ENCODE peak calls at places on chromosomes 12 and 14, in seven cellular contexts. K, R, A, G, E, S and J are unnamed samples.

GRCh38 chr12:108060054-108060453 is 69.0 kb upstream of the WSCD2 start:
- DNase-seq in K (no peak), R (no peak), A (no peak), G (no peak), E (no peak), S (no peak), J (no peak)

GRCh38 chr14:57712698-57713097 is 153.2 kb downstream of the SLC35F4 start:
- DNase-seq in K (no peak), R (no peak), A (no peak), G (no peak), E (no peak), S (no peak), J (no peak)

GRCh38 chr12:80596509-80596908 is 110.9 kb upstream of the MYF6 start:
- DNase-seq in K (no peak), R (no peak), A (no peak), G (no peak), E (no peak), S (no peak), J (no peak)

GRCh38 chr12:81800298-81801148 is 41.4 kb upstream of the PPFIA2 start:
- DNase-seq in K (no peak), R (no peak), A (no peak), G (no peak), E (no peak), S (no peak), J (no peak)

GRCh38 chr14:83777516-83777915 is 1752.4 kb upstream of the FLRT2 start:
- DNase-seq in K (peak), R (no peak), A (no peak), G (no peak), E (no peak), S (no peak), J (no peak)

GRCh38 chr12:57090456-57090855 is 1.5 kb downstream of the NAB2 start:
- DNase-seq in K (no peak), R (no peak), A (no peak), G (peak), E (peak), S (no peak), J (no peak)

GRCh38 chr12:3944620-3945019 is 71.4 kb upstream of the PARP11 start:
- DNase-seq in K (no peak), R (no peak), A (no peak), G (no peak), E (no peak), S (no peak), J (no peak)

GRCh38 chr14:51545396-51545795 is 106.3 kb upstream of the FRMD6 start:
- DNase-seq in K (no peak), R (no peak), A (no peak), G (no peak), E (no peak), S (no peak), J (no peak)

GRCh38 chr12:132402831-132403416 is 73.5 kb upstream of the GALNT9 start:
- DNase-seq in K (no peak), R (no peak), A (no peak), G (no peak), E (no peak), S (no peak), J (no peak)

GRCh38 chr12:97301576-97301975 is 161.0 kb upstream of the RMST start:
- DNase-seq in K (no peak), R (no peak), A (no peak), G (no peak), E (no peak), S (no peak), J (no peak)

GRCh38 chr14:105223770-105224544 is 24.4 kb upstream of the BTBD6 start:
- DNase-seq in K (no peak), R (no peak), A (no peak), G (no peak), E (no peak), S (no peak), J (no peak)

GRCh38 chr12:113133036-113133435 is 2.5 kb downstream of the RASAL1 start:
- DNase-seq in K (no peak), R (no peak), A (no peak), G (no peak), E (peak), S (no peak), J (no peak)

GRCh38 chr12:113136990-113137511 is 1.5 kb upstream of the RASAL1 start:
- DNase-seq in K (no peak), R (no peak), A (no peak), G (no peak), E (no peak), S (no peak), J (no peak)

GRCh38 chr12:113136128-113136989 is 798 bp upstream of the RASAL1 start:
- DNase-seq in K (no peak), R (peak), A (peak), G (peak), E (peak), S (no peak), J (no peak)

GRCh38 chr12:113134521-113134951 is 1.0 kb downstream of the RASAL1 start:
- DNase-seq in K (no peak), R (no peak), A (no peak), G (no peak), E (no peak), S (no peak), J (no peak)

DNA sequence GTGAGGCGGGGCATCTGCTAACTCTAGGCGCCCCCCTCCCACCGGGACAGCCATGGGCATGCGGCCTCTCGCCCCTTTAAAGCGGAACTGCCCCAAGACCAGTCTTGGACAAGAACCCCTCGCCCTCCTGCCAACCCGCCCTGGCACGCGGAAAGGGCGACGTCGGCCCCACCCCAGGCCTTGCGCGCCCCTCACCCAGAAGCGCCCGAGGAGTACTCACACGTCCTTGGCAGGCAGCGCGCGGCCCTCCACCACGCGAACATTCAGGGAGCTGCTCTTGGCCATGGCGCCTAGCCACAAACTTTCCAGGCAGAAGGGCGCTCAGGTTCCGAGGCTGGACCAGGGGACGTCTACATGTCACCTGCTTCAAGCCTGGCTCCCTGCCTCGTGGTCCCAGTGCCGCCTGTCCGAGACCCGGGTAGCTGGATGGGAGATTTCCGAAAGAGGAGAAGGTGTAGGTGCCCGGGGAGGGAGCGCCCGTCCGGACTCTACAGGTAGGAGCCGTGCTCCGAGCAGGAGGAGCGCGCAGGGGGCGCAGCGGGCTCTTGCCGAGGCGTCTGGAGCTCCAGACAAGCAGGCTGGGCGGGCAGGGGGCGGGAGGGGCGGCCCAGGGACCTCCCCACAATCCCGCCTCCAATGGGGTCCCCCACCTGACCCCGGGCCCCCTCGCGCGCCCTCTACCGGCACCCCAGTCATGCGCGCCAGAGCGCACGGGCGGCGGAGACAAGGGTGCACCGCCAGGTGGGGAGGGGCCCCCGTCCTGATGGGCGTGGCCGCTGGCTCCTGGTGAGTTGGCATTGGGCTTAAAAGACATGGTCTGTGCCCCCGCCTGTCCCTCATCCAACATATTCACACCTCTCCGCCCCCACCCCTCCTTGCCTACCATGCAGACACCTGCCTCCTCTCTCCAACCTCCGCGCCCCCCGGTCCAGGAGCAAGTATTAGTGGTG is at the start of gene RASAL1:
- DNase-seq in K (no peak), R (peak), A (peak), G (peak), E (peak), S (peak), J (no peak)
- TF ChIP-seq RFX5 in K (no peak), R (no peak), A (no peak), G (no peak), E (no peak), S (no peak), J (no peak)

GRCh38 chr14:44897844-44898151 is 63.9 kb downstream of the KLHL28 start:
- DNase-seq in K (peak), R (no peak), A (no peak), G (no peak), E (no peak), S (no peak), J (no peak)
- TF ChIP-seq RFX5 in K (no peak), R (no peak), A (no peak), G (no peak), E (no peak), S (no peak), J (no peak)

DNA sequence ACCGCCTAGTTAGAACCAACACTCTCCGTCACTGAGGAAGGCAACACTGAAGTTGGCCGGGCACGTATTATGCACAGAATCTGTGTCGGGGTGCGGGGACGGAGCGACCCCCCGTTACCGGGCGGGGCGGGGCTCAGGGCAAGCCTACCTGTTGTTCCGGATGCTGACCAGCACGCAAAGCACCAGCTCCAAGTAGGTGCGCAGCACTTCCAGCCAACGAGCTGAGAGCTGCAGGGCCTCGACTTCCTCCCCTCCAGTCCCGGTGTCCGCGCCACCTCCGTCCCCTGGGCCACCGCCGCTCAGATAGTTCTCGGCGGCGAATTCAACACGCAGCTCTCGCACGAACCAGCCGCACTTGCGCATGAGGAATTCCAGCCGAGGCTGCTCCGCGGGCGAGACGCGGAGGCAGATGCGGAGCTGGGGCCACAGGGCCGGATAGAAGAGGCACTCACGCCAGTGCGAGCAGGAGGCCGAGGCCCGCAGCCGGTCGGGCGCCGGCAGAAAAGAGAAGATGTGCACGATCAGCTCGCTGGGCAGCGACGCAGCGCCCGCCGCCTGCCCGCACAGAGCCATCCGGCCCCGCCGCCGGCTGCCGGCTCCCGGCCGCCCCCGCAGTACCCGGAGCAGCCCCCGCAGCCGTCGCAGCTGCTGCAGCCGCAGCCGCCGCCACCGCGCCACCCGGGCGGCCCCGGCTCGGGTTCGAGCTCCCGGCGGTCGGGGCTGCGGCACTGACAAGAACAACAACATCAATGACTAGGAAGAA is 636 bp downstream of the FBXO33 start:
- DNase-seq in K (peak), R (peak), A (peak), G (peak), E (peak), S (peak), J (no peak)
- TF ChIP-seq RFX5 in K (no peak), R (no peak), A (no peak), G (no peak), E (no peak), S (no peak), J (no peak)

DNA sequence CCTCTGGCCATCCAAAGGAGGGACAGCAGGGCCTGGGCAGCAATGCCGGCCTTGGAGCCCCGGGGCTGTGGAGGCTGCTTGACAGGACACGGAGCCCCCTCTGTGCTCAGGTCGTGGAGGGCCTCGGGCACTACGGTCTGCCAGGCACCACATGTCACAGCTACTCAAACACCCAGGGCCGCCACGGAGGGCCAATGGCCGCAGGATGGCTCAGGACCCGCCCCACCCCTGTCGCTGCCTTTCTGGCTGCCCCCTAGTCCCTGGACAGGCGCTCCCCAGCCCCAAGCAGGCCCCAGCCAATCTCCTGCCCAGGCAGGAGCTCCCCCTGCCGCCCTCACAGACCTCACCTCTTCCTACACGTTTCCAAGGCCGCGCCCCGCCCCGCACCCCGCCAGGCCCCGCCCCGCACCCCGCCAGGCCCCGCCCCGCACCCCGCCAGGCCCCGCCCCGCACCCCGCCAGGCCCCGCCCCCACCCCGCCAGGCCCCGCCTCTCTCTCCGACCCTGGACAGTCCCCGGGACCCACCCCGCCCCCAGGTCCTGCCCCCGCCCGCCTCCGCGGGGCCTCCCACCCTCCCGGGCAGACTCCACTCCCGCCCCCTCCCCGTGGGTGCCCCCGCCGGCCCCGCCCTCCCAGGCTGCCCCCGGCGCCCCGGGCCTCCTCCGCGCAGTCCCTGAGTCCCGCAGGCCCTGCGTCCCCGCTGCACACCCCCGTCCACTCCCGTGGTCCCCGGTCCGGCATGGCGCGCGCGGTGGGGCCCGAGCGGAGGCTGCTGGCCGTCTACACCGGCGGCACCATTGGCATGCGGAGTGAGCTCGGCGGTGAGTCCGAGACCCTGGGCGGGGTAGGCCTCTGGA is at the start of gene ASPG:
- DNase-seq in K (no peak), R (peak), A (peak), G (peak), E (peak), S (no peak), J (no peak)
- TF ChIP-seq RFX5 in K (no peak), R (no peak), A (no peak), G (no peak), E (no peak), S (no peak), J (no peak)

GRCh38 chr12:8642775-8643174 is 19.9 kb downstream of the MFAP5 start:
- DNase-seq in K (no peak), R (no peak), A (no peak), G (no peak), E (no peak), S (no peak), J (no peak)

GRCh38 chr12:8647968-8648367 is 14.7 kb downstream of the MFAP5 start:
- DNase-seq in K (no peak), R (no peak), A (no peak), G (no peak), E (no peak), S (no peak), J (no peak)

GRCh38 chr12:8648598-8649205 is 13.9 kb downstream of the MFAP5 start:
- DNase-seq in K (no peak), R (no peak), A (no peak), G (no peak), E (no peak), S (no peak), J (peak)

GRCh38 chr12:8639936-8640335 is 22.7 kb downstream of the MFAP5 start:
- DNase-seq in K (no peak), R (no peak), A (no peak), G (no peak), E (no peak), S (no peak), J (no peak)

DNA sequence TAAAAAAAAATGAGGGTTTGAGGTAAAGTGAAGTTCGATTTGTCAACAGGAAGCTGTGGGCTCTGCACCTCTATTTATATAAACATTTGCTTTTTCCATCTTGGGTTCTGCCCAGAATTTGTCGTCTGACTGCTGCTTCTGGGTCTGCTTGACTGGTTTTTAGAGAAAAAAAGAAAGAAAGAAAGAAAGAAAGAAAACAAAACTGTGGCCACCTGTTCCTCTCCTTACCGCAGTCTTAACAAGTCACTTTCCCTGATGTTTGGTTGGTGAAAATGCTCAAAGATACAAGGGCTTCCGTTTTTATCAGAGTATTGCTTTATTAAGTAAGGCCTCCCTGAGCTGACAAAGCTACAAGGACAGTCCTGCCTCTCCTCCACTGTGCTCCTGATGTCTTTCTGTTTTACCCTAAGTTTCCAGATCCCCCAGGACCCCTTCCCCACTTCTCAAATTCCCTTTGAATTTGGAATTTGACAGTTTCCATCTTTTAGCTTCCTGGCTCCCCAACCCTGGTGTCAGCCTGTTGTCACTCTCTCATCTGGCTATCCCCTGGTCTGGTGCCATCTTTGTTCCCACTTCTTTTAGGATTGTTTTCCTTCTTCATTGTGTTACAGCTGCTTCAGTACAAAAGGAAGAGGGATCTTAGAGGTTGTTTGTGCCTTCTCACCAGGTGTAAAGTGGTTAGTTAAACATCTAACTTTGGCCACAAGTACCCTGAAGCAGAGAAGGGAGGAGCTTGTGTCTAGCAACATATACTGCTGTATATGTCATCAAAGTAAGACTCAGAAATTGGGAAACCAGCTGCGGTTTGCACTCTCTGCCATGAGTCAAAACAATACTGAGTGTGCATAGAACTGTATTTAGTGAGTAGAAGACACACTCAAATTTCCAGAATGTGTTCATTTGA is 18.0 kb downstream of the MFAP5 start:
- DNase-seq in K (no peak), R (no peak), A (no peak), G (no peak), E (no peak), S (no peak), J (peak)
- TF ChIP-seq RFX5 in K (no peak), R (no peak), A (no peak), G (no peak), E (no peak), S (no peak), J (no peak)

GRCh38 chr12:68521848-68522502 is 88.7 kb upstream of the RAP1B start:
- DNase-seq in K (no peak), R (no peak), A (no peak), G (no peak), E (no peak), S (no peak), J (no peak)

GRCh38 chr12:68515793-68516192 is 94.9 kb upstream of the RAP1B start:
- DNase-seq in K (no peak), R (no peak), A (no peak), G (no peak), E (no peak), S (no peak), J (no peak)

GRCh38 chr12:68521321-68521839 is 89.3 kb upstream of the RAP1B start:
- DNase-seq in K (peak), R (no peak), A (peak), G (no peak), E (peak), S (no peak), J (no peak)
- TF ChIP-seq RFX5 in K (no peak), R (no peak), A (no peak), G (no peak), E (no peak), S (no peak), J (no peak)

DNA sequence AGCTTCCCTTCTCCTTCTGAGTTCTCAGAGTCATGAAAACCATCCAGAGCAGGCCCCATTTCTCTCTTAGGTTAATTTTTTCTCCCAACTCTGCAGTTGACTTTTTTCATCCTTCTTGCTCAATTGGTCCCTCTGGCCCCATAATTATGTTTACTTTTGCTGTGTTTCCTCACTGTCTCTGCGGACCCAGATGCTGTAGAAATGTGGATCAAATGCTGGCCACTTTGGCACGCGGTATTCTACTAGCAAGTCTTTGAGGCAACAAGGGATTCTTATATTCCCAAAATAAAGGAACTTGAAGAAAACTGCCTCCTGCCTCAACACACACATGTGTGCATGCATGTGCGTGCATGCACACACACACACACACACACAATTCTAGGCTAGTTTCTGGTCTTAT is 9.6 kb downstream of the TMEM132C start:
- DNase-seq in K (no peak), R (no peak), A (no peak), G (no peak), E (no peak), S (no peak), J (no peak)
- TF ChIP-seq RFX5 in K (no peak), R (no peak), A (no peak), G (no peak), E (no peak), S (no peak), J (no peak)

GRCh38 chr14:98249476-98249875 is 1022.5 kb downstream of the BCL11B start:
- DNase-seq in K (no peak), R (no peak), A (no peak), G (no peak), E (no peak), S (no peak), J (no peak)
- TF ChIP-seq RFX5 in K (no peak), R (no peak), A (no peak), G (no peak), E (no peak), S (no peak), J (no peak)

GRCh38 chr12:117084405-117085317 is 14.6 kb downstream of the TESC start:
- DNase-seq in K (no peak), R (no peak), A (no peak), G (no peak), E (no peak), S (peak), J (no peak)
- TF ChIP-seq RFX5 in K (no peak), R (no peak), A (no peak), G (no peak), E (no peak), S (no peak), J (no peak)

GRCh38 chr14:54642950-54643695 is 76.2 kb downstream of the SAMD4A start:
- DNase-seq in K (peak), R (peak), A (peak), G (no peak), E (no peak), S (peak), J (no peak)
- TF ChIP-seq RFX5 in K (no peak), R (no peak), A (no peak), G (no peak), E (no peak), S (no peak), J (no peak)